ENCODE peak calls at places on chromosomes 11 and 22, in six cellular contexts. One of them, this sample, is unnamed.

GRCh38 chr11:33476945-33477584 is 219.9 kb downstream of the HIPK3 start:
- DNase-seq in heart right ventricle: no peak
- DNase-seq in MCF 10A: no peak
- DNase-seq in activated B cell treated with CpG ODN at 0.5 μM for 24 hours: no peak
- DNase-seq in coronary artery: no peak
- DNase-seq in HepG2: no peak
- DNase-seq in this sample: no peak

GRCh38 chr11:44912270-44912987 is 38.3 kb downstream of the TP53I11 start:
- DNase-seq in MCF 10A: no peak
- DNase-seq in coronary artery: no peak
- DNase-seq in heart right ventricle: peak
- DNase-seq in HepG2: no peak
- DNase-seq in activated B cell treated with CpG ODN at 0.5 μM for 24 hours: no peak
- DNase-seq in this sample: no peak

GRCh38 chr11:14703731-14704130 is 60.1 kb downstream of the PDE3B start:
- DNase-seq in heart right ventricle: no peak
- DNase-seq in coronary artery: no peak
- DNase-seq in HepG2: no peak
- DNase-seq in MCF 10A: no peak
- DNase-seq in activated B cell treated with CpG ODN at 0.5 μM for 24 hours: no peak
- DNase-seq in this sample: no peak

GRCh38 chr11:40178470-40178869 is 1281.0 kb downstream of the LRRC4C start:
- DNase-seq in coronary artery: no peak
- DNase-seq in activated B cell treated with CpG ODN at 0.5 μM for 24 hours: no peak
- DNase-seq in heart right ventricle: no peak
- DNase-seq in HepG2: no peak
- DNase-seq in MCF 10A: no peak
- DNase-seq in this sample: no peak

GRCh38 chr11:134037093-134037908 is 31.6 kb upstream of the JAM3 start:
- DNase-seq in coronary artery: no peak
- DNase-seq in activated B cell treated with CpG ODN at 0.5 μM for 24 hours: peak
- DNase-seq in HepG2: no peak
- DNase-seq in heart right ventricle: peak
- DNase-seq in MCF 10A: peak
- DNase-seq in this sample: peak

GRCh38 chr11:12102588-12103410 is 7.6 kb upstream of the MICAL2 start:
- DNase-seq in coronary artery: no peak
- DNase-seq in heart right ventricle: no peak
- DNase-seq in HepG2: no peak
- DNase-seq in MCF 10A: no peak
- DNase-seq in activated B cell treated with CpG ODN at 0.5 μM for 24 hours: no peak
- DNase-seq in this sample: no peak

GRCh38 chr22:28268176-28268575 is 349.1 kb upstream of the PITPNB start:
- DNase-seq in heart right ventricle: no peak
- DNase-seq in activated B cell treated with CpG ODN at 0.5 μM for 24 hours: no peak
- DNase-seq in coronary artery: no peak
- DNase-seq in HepG2: no peak
- DNase-seq in MCF 10A: no peak
- DNase-seq in this sample: no peak

GRCh38 chr11:127109796-127110195 is 109.2 kb upstream of the KIRREL3 start:
- DNase-seq in HepG2: no peak
- DNase-seq in MCF 10A: no peak
- DNase-seq in coronary artery: no peak
- DNase-seq in activated B cell treated with CpG ODN at 0.5 μM for 24 hours: no peak
- DNase-seq in heart right ventricle: no peak
- DNase-seq in this sample: no peak

GRCh38 chr11:47553417-47553746 is 450 bp upstream of the CELF1 start:
- DNase-seq in coronary artery: no peak
- DNase-seq in activated B cell treated with CpG ODN at 0.5 μM for 24 hours: no peak
- DNase-seq in MCF 10A: no peak
- DNase-seq in HepG2: no peak
- DNase-seq in heart right ventricle: no peak
- DNase-seq in this sample: no peak

GRCh38 chr11:119338318-119338890 is 2.3 kb downstream of the C1QTNF5 start:
- DNase-seq in heart right ventricle: no peak
- DNase-seq in activated B cell treated with CpG ODN at 0.5 μM for 24 hours: peak
- DNase-seq in coronary artery: peak
- DNase-seq in HepG2: peak
- DNase-seq in MCF 10A: peak
- DNase-seq in this sample: peak

GRCh38 chr11:558503-558902 is 2.0 kb downstream of the LMNTD2 start:
- DNase-seq in heart right ventricle: no peak
- DNase-seq in activated B cell treated with CpG ODN at 0.5 μM for 24 hours: no peak
- DNase-seq in HepG2: no peak
- DNase-seq in MCF 10A: no peak
- DNase-seq in coronary artery: no peak
- DNase-seq in this sample: no peak

GRCh38 chr22:26429458-26430238 is 588 bp downstream of the ASPHD2 start:
- DNase-seq in coronary artery: no peak
- DNase-seq in heart right ventricle: no peak
- DNase-seq in activated B cell treated with CpG ODN at 0.5 μM for 24 hours: no peak
- DNase-seq in MCF 10A: no peak
- DNase-seq in HepG2: no peak
- DNase-seq in this sample: no peak

GRCh38 chr11:44658451-44658850 is 68.3 kb upstream of the TSPAN18 start:
- DNase-seq in HepG2: no peak
- DNase-seq in coronary artery: no peak
- DNase-seq in heart right ventricle: no peak
- DNase-seq in activated B cell treated with CpG ODN at 0.5 μM for 24 hours: no peak
- DNase-seq in MCF 10A: no peak
- DNase-seq in this sample: no peak

GRCh38 chr22:27554106-27554814 is 247.3 kb downstream of the MN1 start:
- DNase-seq in HepG2: no peak
- DNase-seq in MCF 10A: peak
- DNase-seq in activated B cell treated with CpG ODN at 0.5 μM for 24 hours: no peak
- DNase-seq in heart right ventricle: no peak
- DNase-seq in coronary artery: no peak
- DNase-seq in this sample: no peak

GRCh38 chr11:66856496-66857233 is at the start of gene LRFN4:
- DNase-seq in heart right ventricle: peak
- DNase-seq in MCF 10A: no peak
- DNase-seq in coronary artery: no peak
- DNase-seq in activated B cell treated with CpG ODN at 0.5 μM for 24 hours: peak
- DNase-seq in HepG2: no peak
- DNase-seq in this sample: peak

GRCh38 chr22:29626497-29627195 is 23.2 kb downstream of the NF2 start:
- DNase-seq in MCF 10A: peak
- DNase-seq in coronary artery: no peak
- DNase-seq in activated B cell treated with CpG ODN at 0.5 μM for 24 hours: no peak
- DNase-seq in heart right ventricle: no peak
- DNase-seq in HepG2: peak
- DNase-seq in this sample: no peak

GRCh38 chr22:33842006-33842354 is 78.3 kb downstream of the LARGE1 start:
- DNase-seq in MCF 10A: no peak
- DNase-seq in heart right ventricle: no peak
- DNase-seq in coronary artery: no peak
- DNase-seq in HepG2: no peak
- DNase-seq in activated B cell treated with CpG ODN at 0.5 μM for 24 hours: no peak
- DNase-seq in this sample: no peak

GRCh38 chr22:44780876-44781275 is 28.5 kb downstream of the ARHGAP8 start:
- DNase-seq in coronary artery: no peak
- DNase-seq in heart right ventricle: no peak
- DNase-seq in HepG2: no peak
- DNase-seq in activated B cell treated with CpG ODN at 0.5 μM for 24 hours: no peak
- DNase-seq in MCF 10A: no peak
- DNase-seq in this sample: no peak

GRCh38 chr22:44777364-44777756 is 25.0 kb downstream of the ARHGAP8 start:
- DNase-seq in coronary artery: no peak
- DNase-seq in heart right ventricle: no peak
- DNase-seq in activated B cell treated with CpG ODN at 0.5 μM for 24 hours: no peak
- DNase-seq in HepG2: no peak
- DNase-seq in MCF 10A: no peak
- DNase-seq in this sample: no peak

GRCh38 chr22:44775862-44776261 is 23.5 kb downstream of the ARHGAP8 start:
- DNase-seq in HepG2: no peak
- DNase-seq in coronary artery: no peak
- DNase-seq in heart right ventricle: no peak
- DNase-seq in activated B cell treated with CpG ODN at 0.5 μM for 24 hours: no peak
- DNase-seq in MCF 10A: peak
- DNase-seq in this sample: no peak

GRCh38 chr22:44773082-44773481 is 20.7 kb downstream of the ARHGAP8 start:
- DNase-seq in activated B cell treated with CpG ODN at 0.5 μM for 24 hours: no peak
- DNase-seq in MCF 10A: no peak
- DNase-seq in HepG2: no peak
- DNase-seq in coronary artery: no peak
- DNase-seq in heart right ventricle: no peak
- DNase-seq in this sample: no peak

DNA sequence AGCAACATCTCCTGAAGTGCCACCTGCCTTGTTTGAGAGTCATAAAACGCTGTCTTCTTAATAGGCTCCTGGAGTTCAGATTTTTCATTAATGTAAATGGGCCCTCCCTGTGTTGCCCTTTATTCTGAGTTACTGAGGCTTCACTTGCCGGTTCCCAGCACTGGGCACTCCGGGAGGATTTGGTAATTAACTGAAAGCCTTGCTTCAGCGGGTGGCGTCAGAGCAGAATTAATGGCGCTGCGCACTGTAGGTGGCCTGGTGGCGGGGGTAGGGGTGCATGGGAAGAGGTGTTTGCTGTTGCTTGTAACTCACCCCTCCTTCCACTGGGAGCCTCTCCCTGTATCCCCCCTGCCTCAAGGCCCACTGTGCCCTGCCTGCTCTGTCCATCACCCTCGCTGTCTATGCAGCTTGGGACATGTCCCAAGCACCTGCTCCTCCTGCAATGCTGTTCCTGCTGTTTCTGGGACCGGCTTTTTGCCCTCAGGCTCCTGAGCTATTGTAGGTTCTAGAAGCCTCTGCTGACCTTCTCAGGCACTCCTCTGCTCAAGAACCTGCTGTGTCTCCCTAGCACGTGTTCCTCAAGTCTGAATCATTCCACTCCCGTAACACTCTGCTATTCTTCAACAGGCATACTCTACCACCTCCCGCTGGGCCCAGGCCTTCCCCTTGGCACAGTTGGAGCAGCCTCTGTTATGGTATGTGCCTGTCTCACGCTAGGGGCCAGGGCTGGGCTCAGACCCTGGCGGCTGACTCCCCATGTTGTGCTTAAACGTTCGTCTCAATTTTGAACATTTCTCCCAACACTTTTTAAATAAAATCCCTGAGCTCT is 24.4 kb downstream of the ARHGAP8 start:
- DNase-seq in MCF 10A: no peak
- DNase-seq in HepG2: no peak
- DNase-seq in activated B cell treated with CpG ODN at 0.5 μM for 24 hours: no peak
- DNase-seq in heart right ventricle: no peak
- DNase-seq in coronary artery: no peak
- DNase-seq in this sample: no peak
- TF ChIP-seq CTCF in MCF 10A: no peak
- TF ChIP-seq CTCF in HepG2: no peak
- TF ChIP-seq CTCF in activated B cell treated with CpG ODN at 0.5 μM for 24 hours: no peak
- TF ChIP-seq CTCF in heart right ventricle: no peak
- TF ChIP-seq CTCF in coronary artery: no peak
- TF ChIP-seq CTCF in this sample: no peak

GRCh38 chr11:60378359-60378758 is at the start of gene MS4A7:
- DNase-seq in heart right ventricle: peak
- DNase-seq in HepG2: no peak
- DNase-seq in MCF 10A: no peak
- DNase-seq in activated B cell treated with CpG ODN at 0.5 μM for 24 hours: peak
- DNase-seq in coronary artery: no peak
- DNase-seq in this sample: no peak
- TF ChIP-seq CTCF in heart right ventricle: no peak
- TF ChIP-seq CTCF in HepG2: no peak
- TF ChIP-seq CTCF in MCF 10A: no peak
- TF ChIP-seq CTCF in activated B cell treated with CpG ODN at 0.5 μM for 24 hours: no peak
- TF ChIP-seq CTCF in coronary artery: no peak
- TF ChIP-seq CTCF in this sample: no peak

GRCh38 chr11:69950621-69951020 is 127.5 kb upstream of the ANO1 start:
- DNase-seq in heart right ventricle: no peak
- DNase-seq in MCF 10A: no peak
- DNase-seq in activated B cell treated with CpG ODN at 0.5 μM for 24 hours: no peak
- DNase-seq in HepG2: no peak
- DNase-seq in coronary artery: no peak
- DNase-seq in this sample: no peak

GRCh38 chr11:69949327-69949726 is 128.8 kb upstream of the ANO1 start:
- DNase-seq in coronary artery: no peak
- DNase-seq in HepG2: peak
- DNase-seq in heart right ventricle: no peak
- DNase-seq in MCF 10A: peak
- DNase-seq in activated B cell treated with CpG ODN at 0.5 μM for 24 hours: no peak
- DNase-seq in this sample: no peak

GRCh38 chr11:69951821-69952590 is 126.1 kb upstream of the ANO1 start:
- DNase-seq in activated B cell treated with CpG ODN at 0.5 μM for 24 hours: no peak
- DNase-seq in coronary artery: no peak
- DNase-seq in HepG2: no peak
- DNase-seq in MCF 10A: no peak
- DNase-seq in heart right ventricle: peak
- DNase-seq in this sample: no peak

GRCh38 chr11:69948256-69949141 is 129.3 kb upstream of the FGF3 start:
- DNase-seq in activated B cell treated with CpG ODN at 0.5 μM for 24 hours: no peak
- DNase-seq in HepG2: peak
- DNase-seq in heart right ventricle: peak
- DNase-seq in coronary artery: no peak
- DNase-seq in MCF 10A: peak
- DNase-seq in this sample: no peak

DNA sequence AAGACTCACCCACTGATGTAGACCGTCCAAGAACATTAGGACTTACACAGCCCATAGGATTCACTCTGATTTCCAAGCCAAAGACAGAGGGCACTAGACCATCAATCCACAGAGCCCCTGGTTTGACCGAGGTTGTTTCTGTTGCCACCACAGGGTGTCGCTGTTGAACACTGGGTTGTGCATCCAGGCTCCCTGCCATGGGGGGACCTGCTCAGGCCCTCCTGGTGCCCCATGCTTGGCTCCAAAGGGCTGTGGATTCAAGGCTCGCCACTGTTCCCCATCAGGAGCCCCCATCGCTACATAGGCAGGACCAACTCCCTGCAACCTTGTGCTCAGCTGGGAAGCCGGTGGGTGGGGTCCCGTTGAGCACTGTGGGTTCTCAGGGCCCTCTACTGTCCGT is 128.0 kb upstream of the ANO1 start:
- DNase-seq in activated B cell treated with CpG ODN at 0.5 μM for 24 hours: no peak
- DNase-seq in MCF 10A: peak
- DNase-seq in HepG2: peak
- DNase-seq in heart right ventricle: no peak
- DNase-seq in coronary artery: no peak
- DNase-seq in this sample: no peak
- TF ChIP-seq CTCF in activated B cell treated with CpG ODN at 0.5 μM for 24 hours: no peak
- TF ChIP-seq CTCF in MCF 10A: peak
- TF ChIP-seq CTCF in HepG2: peak
- TF ChIP-seq CTCF in heart right ventricle: peak
- TF ChIP-seq CTCF in coronary artery: no peak
- TF ChIP-seq CTCF in this sample: no peak

DNA sequence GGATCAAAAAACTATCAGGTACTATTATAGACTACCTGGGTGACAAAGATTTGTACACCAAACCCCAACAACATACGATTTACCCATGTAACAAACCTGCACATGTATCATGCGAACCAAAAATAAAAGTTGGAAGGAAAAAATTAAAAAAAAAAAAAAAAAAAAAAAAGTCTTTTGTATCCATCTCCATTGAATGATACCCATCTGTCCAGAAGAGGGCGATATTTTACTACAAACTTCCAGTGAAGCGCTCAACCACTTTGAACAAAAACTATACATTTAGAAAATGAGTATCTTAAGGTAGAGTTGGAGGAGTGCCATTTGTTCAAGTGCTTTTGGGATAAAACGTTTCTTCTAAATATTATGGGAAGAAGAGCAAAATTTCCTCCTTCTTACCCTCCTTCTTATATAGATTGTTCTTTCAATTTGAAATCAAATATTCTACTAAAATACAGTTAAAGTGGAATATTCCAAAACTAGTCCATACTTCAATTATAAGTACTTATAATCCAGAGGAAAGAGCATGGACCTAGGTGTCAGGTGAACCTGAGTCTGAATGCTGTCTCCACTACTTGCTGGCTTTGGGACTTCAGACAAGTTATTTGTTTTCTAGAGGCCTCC is 23.3 kb downstream of the ARL14EP start:
- DNase-seq in MCF 10A: peak
- DNase-seq in HepG2: peak
- DNase-seq in activated B cell treated with CpG ODN at 0.5 μM for 24 hours: no peak
- DNase-seq in coronary artery: no peak
- DNase-seq in heart right ventricle: no peak
- DNase-seq in this sample: no peak
- TF ChIP-seq CTCF in MCF 10A: peak
- TF ChIP-seq CTCF in HepG2: peak
- TF ChIP-seq CTCF in activated B cell treated with CpG ODN at 0.5 μM for 24 hours: peak
- TF ChIP-seq CTCF in coronary artery: peak
- TF ChIP-seq CTCF in heart right ventricle: peak
- TF ChIP-seq CTCF in this sample: peak